ENCODE peak calls at places on chromosomes 7 and 10, in four cellular contexts. T is omental fat pad, G is Calu3, Y is RWPE2. Z is an unnamed sample.

GRCh38 chr7:100435401-100436304 is 644 bp downstream of the PPP1R35 start:
- DNase-seq in T (no peak), G (peak; percentile 28), Y (no peak), Z (peak; percentile 64)

GRCh38 chr10:47403401-47404318 is 19.6 kb upstream of the ZNF488 start:
- DNase-seq in T (no peak), G (no peak), Y (no peak), Z (no peak)

GRCh38 chr10:79065091-79065551 is 3.6 kb upstream of the ZMIZ1 start:
- DNase-seq in T (no peak), G (no peak), Y (no peak), Z (no peak)

GRCh38 chr7:23938937-23939552 is 229.0 kb downstream of the STK31 start:
- DNase-seq in T (no peak), G (peak; percentile 74), Y (no peak), Z (no peak)

GRCh38 chr10:118595598-118596425 is at the start of gene PRLHR:
- DNase-seq in T (no peak), G (peak; percentile 28), Y (no peak), Z (peak; percentile 78)

GRCh38 chr7:42745357-42746022 is 166.4 kb downstream of the C7orf25 start:
- DNase-seq in T (peak; percentile 25), G (peak; percentile 43), Y (no peak), Z (no peak)

GRCh38 chr10:92688927-92689662 is 660 bp upstream of the HHEX start:
- DNase-seq in T (no peak), G (no peak), Y (peak; percentile 64), Z (no peak)

GRCh38 chr7:131235489-131236317 is 92.0 kb upstream of the MKLN1 start:
- DNase-seq in T (no peak), G (peak; percentile 85), Y (peak; percentile 87), Z (no peak)

GRCh38 chr10:117260094-117260493 is 19.2 kb downstream of the SLC18A2 start:
- DNase-seq in T (no peak), G (no peak), Y (no peak), Z (no peak)

GRCh38 chr7:40715053-40715430 is 580.2 kb downstream of the SUGCT start:
- DNase-seq in T (no peak), G (no peak), Y (no peak), Z (no peak)

GRCh38 chr7:121288894-121289293 is 39.9 kb upstream of the WNT16 start:
- DNase-seq in T (no peak), G (no peak), Y (no peak), Z (no peak)

GRCh38 chr7:16402084-16402483 is 19.3 kb downstream of the CRPPA start:
- DNase-seq in T (no peak), G (no peak), Y (no peak), Z (no peak)

GRCh38 chr10:122648599-122649428 is 50.8 kb downstream of the C10orf120 start:
- DNase-seq in T (no peak), G (peak; percentile 24), Y (no peak), Z (no peak)

GRCh38 chr10:103416436-103417147 is 20.2 kb downstream of the PDCD11 start:
- DNase-seq in T (peak; percentile 78), G (peak; percentile 43), Y (no peak), Z (no peak)

GRCh38 chr10:34967411-34967880 is 122.7 kb downstream of the CUL2 start:
- DNase-seq in T (no peak), G (no peak), Y (no peak), Z (no peak)

GRCh38 chr10:12702215-12702614 is 299.3 kb downstream of the CCDC3 start:
- DNase-seq in T (no peak), G (no peak), Y (no peak), Z (no peak)

GRCh38 chr7:70042533-70042932 is 444.3 kb downstream of the AUTS2 start:
- DNase-seq in T (no peak), G (no peak), Y (no peak), Z (no peak)

GRCh38 chr10:6347391-6347951 is 144.7 kb downstream of the PFKFB3 start:
- DNase-seq in T (no peak), G (no peak), Y (no peak), Z (no peak)

GRCh38 chr10:12592967-12593366 is 243.6 kb downstream of the CAMK1D start:
- DNase-seq in T (no peak), G (no peak), Y (no peak), Z (no peak)

GRCh38 chr7:44263342-44264082 is 61.9 kb downstream of the CAMK2B start:
- DNase-seq in T (no peak), G (no peak), Y (no peak), Z (no peak)

GRCh38 chr7:1569440-1569832 is 396 bp downstream of the PSMG3 start:
- DNase-seq in T (no peak), G (no peak), Y (no peak), Z (no peak)

GRCh38 chr7:64113981-64114380 is 68.7 kb downstream of the ZNF727 start:
- DNase-seq in T (no peak), G (no peak), Y (no peak), Z (no peak)

GRCh38 chr10:4770766-4771553 is 55.0 kb upstream of the AKR1E2 start:
- DNase-seq in T (no peak), G (no peak), Y (no peak), Z (no peak)
- TF ChIP-seq CTCF in T (no peak), G (no peak), Y (peak; percentile 44), Z (peak; percentile 28)

GRCh38 chr7:2934211-2934731 is 90.2 kb upstream of the GNA12 start:
- DNase-seq in T (no peak), G (peak; percentile 45), Y (peak; percentile 79), Z (no peak)
- TF ChIP-seq CTCF in T (no peak), G (peak; percentile 45), Y (peak; percentile 43), Z (no peak)

GRCh38 chr10:33073641-33074410 is 115.8 kb upstream of the ITGB1 start:
- DNase-seq in T (no peak), G (no peak), Y (no peak), Z (no peak)
- TF ChIP-seq CTCF in T (no peak), G (no peak), Y (no peak), Z (no peak)

GRCh38 chr10:17348111-17349008 is 106.0 kb downstream of the ST8SIA6 start:
- DNase-seq in T (peak; percentile 36), G (peak; percentile 36), Y (peak; percentile 93), Z (peak; percentile 68)
- TF ChIP-seq CTCF in T (no peak), G (no peak), Y (no peak), Z (no peak)

DNA sequence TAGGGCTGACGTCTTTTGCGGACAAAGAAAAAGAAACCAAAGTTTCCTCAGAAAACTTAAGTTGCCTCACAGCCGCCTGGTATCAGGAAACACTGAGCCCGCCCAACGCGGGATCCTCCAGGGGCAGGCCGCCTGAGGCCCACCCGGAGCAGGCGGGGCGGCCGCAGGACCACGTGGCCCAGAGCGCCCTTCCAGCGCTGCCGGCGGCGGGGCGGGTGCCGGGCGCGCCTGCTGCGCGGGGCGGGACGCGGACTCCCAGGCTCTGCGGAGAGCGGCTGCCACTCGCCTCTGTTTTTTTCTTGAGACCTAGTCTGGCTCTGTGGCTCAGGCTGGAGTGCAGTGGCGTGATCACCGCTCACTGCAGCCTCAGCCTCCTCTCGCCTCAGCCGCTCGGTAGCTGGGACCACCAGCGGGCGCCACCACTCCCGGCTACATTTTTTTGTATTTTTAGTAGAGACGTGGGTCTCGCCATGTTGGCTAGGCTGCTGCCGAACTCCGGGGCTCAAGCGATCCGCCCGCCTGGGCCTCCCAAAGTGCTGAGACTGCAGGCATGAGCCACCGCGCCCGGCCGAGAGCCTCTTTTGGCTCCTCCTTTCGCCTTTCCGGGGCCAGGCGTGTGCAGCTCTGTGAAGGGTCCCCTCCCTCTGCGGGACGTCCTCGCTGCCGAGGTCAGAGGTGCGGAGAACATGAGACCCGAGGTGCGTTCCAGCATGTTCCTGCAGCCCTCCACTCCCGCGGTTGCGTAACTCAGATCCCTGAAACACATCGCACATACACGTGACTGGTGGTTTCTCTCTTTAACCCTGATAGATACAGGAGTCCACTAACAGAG is 11.6 kb upstream of the HNRNPF start:
- DNase-seq in T (peak; percentile 65), G (peak; percentile 74), Y (peak; percentile 66), Z (peak; percentile 85)
- TF ChIP-seq CTCF in T (no peak), G (no peak), Y (peak; percentile 35), Z (no peak)

GRCh38 chr10:128322950-128323349 is 196.7 kb upstream of the MKI67 start:
- DNase-seq in T (no peak), G (no peak), Y (no peak), Z (peak; percentile 6)

GRCh38 chr10:128324468-128324867 is 198.2 kb upstream of the MKI67 start:
- DNase-seq in T (no peak), G (no peak), Y (no peak), Z (peak; percentile 5)

GRCh38 chr10:128325788-128326187 is 199.6 kb upstream of the MKI67 start:
- DNase-seq in T (no peak), G (no peak), Y (no peak), Z (no peak)

GRCh38 chr10:128322106-128322505 is 195.9 kb upstream of the MKI67 start:
- DNase-seq in T (no peak), G (no peak), Y (no peak), Z (peak; percentile 11)

GRCh38 chr10:128324058-128324457 is 197.8 kb upstream of the MKI67 start:
- DNase-seq in T (no peak), G (no peak), Y (no peak), Z (no peak)
- TF ChIP-seq CTCF in T (no peak), G (no peak), Y (no peak), Z (no peak)

GRCh38 chr7:133139350-133139749 is 57.5 kb upstream of the CHCHD3 start:
- DNase-seq in T (no peak), G (peak; percentile 4), Y (no peak), Z (no peak)
- TF ChIP-seq CTCF in T (no peak), G (no peak), Y (no peak), Z (peak; percentile 15)

Z was measured in mesothelial cell of epicardium.